ENCODE peak calls at places on chromosomes 7 and 10, in four cellular contexts. S is left ventricle myocardium inferior; A is naive thymus-derived CD4-positive, alpha-beta T cell; I is putamen. E is an unnamed sample.

GRCh38 chr10:50471583-50471975 is 152.2 kb downstream of the SGMS1 start:
- DNase-seq in S (no peak), A (no peak), I (no peak), E (no peak)

GRCh38 chr10:34827087-34827766 is 12.1 kb upstream of the PARD3 start:
- DNase-seq in A (no peak), I (no peak), S (no peak), E (no peak)

GRCh38 chr7:4115442-4115841 is 566.7 kb upstream of the FOXK1 start:
- DNase-seq in A (no peak), I (no peak), S (no peak), E (no peak)

GRCh38 chr10:62386401-62387320 is 12.5 kb downstream of the ZNF365 start:
- DNase-seq in S (no peak), A (no peak), I (no peak), E (no peak)

GRCh38 chr7:7798510-7798909 is 80.1 kb upstream of the RPA3 start:
- DNase-seq in I (no peak), S (no peak), A (no peak), E (no peak)

GRCh38 chr10:122141821-122142651 is 129.1 kb upstream of the BTBD16 start:
- DNase-seq in A (no peak), I (no peak), S (peak), E (peak)

GRCh38 chr10:122296363-122297120 is 25.4 kb downstream of the BTBD16 start:
- DNase-seq in I (no peak), A (no peak), S (no peak), E (no peak)

GRCh38 chr10:6165221-6165725 is 37.5 kb upstream of the PFKFB3 start:
- DNase-seq in A (no peak), I (no peak), S (no peak), E (no peak)

GRCh38 chr10:90930971-90931841 is 10.3 kb upstream of the ANKRD1 start:
- DNase-seq in I (no peak), A (no peak), S (peak), E (peak)

GRCh38 chr10:49370326-49371100 is 25.4 kb downstream of the DRGX start:
- DNase-seq in S (no peak), A (no peak), I (no peak), E (no peak)

GRCh38 chr10:49606981-49607535 is 3.1 kb upstream of the SLC18A3 start:
- DNase-seq in A (peak), I (no peak), S (peak), E (peak)